ENCODE peak calls at places on chromosomes 2 and 18, in six cellular contexts. C is A549, E is colonic mucosa, M is bronchial epithelial cell, H is K562, X is lower leg skin. S is an unnamed sample.

GRCh38 chr2:98293003-98293402 is 53.3 kb upstream of the CNGA3 start:
- DNase-seq in H (no peak), M (no peak), C (no peak), E (no peak), X (no peak), S (no peak)

GRCh38 chr2:72780483-72780882 is 45.4 kb downstream of the EXOC6B start:
- DNase-seq in X (no peak), E (no peak), H (no peak), M (peak), C (peak), S (no peak)

GRCh38 chr2:139872032-139872431 is 1091.8 kb upstream of the NXPH2 start:
- DNase-seq in X (no peak), E (no peak), H (no peak), C (no peak), M (no peak), S (no peak)

GRCh38 chr18:22551536-22552151 is 133.9 kb upstream of the CTAGE1 start:
- DNase-seq in M (peak), C (peak), H (no peak), X (no peak), E (no peak), S (no peak)

GRCh38 chr2:12555012-12555645 is 161.6 kb upstream of the TRIB2 start:
- DNase-seq in H (peak), M (peak), E (no peak), X (no peak), C (no peak), S (no peak)

GRCh38 chr2:223459328-223459939 is 142.7 kb downstream of the SCG2 start:
- DNase-seq in M (peak), C (peak), E (no peak), X (no peak), H (peak), S (no peak)

GRCh38 chr2:62999905-63000304 is 50.7 kb upstream of the OTX1 start:
- DNase-seq in C (peak), E (no peak), H (no peak), X (no peak), M (peak), S (no peak)

GRCh38 chr2:197498627-197498936 is 1.1 kb downstream of the HSPD1 start:
- DNase-seq in C (no peak), X (no peak), M (no peak), H (no peak), E (no peak), S (no peak)

DNA sequence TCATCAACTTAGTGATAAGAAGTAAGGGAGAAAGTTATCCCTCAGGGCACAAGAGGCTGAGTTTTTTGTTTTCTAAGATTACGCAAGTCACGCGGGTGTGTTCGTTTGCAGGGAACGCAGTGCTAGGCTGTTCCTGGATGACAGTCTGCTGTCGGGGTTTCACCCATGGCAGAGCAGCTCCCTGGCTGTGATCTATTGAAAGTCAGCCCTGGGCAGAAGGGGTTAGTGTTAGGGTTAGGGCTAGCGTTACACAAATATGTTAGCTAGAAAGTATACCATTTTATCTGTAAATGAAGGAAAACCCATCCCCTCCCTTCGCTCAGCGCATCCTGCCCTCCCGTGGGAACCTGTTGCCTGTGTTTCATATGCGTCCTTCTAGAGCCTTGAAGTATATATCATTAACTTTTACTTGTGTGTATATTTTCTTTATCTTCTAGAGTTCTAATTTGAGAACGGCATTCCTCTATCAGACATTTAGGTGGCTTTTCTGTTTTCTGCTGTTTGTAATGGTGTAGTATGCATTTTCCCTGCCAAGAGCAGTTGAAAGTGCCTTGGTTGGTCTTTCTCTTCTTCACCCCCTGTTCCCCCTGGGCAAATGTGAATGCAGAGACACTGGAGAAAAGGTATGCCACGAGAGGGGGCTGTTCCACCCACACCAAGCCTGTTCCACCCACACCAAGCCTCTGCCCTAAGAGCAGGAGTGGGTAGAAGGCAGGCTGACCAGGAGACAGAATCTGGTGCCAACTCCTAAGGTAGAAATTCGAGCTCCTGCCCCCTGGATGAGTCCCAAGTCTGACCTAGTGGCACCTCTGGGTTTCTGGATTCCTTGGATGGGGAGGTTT is 47.0 kb downstream of the ARMC9 start:
- DNase-seq in H (no peak), C (peak), X (peak), E (peak), M (peak), S (no peak)
- TF ChIP-seq CTCF in H (peak), C (no peak), X (no peak), E (no peak), M (peak), S (no peak)

GRCh38 chr2:126886201-126886905 is 12.3 kb upstream of the TEX51 start:
- DNase-seq in M (no peak), E (peak), X (no peak), C (peak), H (peak), S (peak)
- TF ChIP-seq CTCF in M (no peak), E (peak), X (no peak), C (peak), H (peak), S (peak)

GRCh38 chr2:73907840-73908452 is 15.1 kb downstream of the ACTG2 start:
- DNase-seq in M (peak), X (no peak), E (peak), H (no peak), C (peak), S (no peak)
- TF ChIP-seq CTCF in M (peak), X (no peak), E (no peak), H (peak), C (no peak), S (no peak)

GRCh38 chr2:230942920-230943896 is 18.2 kb upstream of the GPR55 start:
- DNase-seq in C (no peak), M (no peak), X (peak), E (no peak), H (peak), S (no peak)

GRCh38 chr2:230940476-230940815 is 15.4 kb upstream of the GPR55 start:
- DNase-seq in H (no peak), X (no peak), M (no peak), E (no peak), C (no peak), S (no peak)

GRCh38 chr2:230941202-230942180 is 16.4 kb upstream of the GPR55 start:
- DNase-seq in E (peak), X (peak), C (no peak), M (no peak), H (no peak), S (no peak)

GRCh38 chr2:230944123-230944653 is 19.1 kb upstream of the GPR55 start:
- DNase-seq in X (no peak), H (no peak), C (no peak), M (no peak), E (no peak), S (no peak)

DNA sequence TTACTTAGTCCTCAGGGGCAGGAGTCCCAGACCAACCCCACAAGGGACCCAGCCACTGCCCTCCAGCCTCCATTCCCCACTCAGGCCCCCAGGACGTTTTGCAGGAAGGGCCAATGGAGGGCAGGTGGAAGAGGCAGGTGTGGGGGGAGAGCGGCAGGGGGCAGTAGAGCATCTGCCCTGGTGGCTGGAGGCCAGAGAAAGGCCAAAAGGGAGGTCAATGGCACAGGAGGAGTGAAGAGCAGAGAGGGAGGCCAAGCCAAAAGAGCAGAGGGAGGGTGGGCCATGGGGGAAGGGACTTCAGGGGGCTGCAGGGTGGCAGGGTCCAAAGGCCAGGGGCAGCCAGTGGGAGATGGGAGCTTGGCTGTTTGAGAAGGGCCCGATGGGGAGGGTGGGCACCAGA is 17.3 kb upstream of the GPR55 start:
- DNase-seq in X (no peak), H (peak), M (no peak), E (no peak), C (no peak), S (no peak)
- TF ChIP-seq CTCF in X (no peak), H (peak), M (no peak), E (no peak), C (no peak), S (no peak)

GRCh38 chr2:6103949-6104348 is 411.8 kb downstream of the SOX11 start:
- DNase-seq in H (no peak), E (peak), C (no peak), M (no peak), X (no peak), S (no peak)
- TF ChIP-seq CTCF in H (no peak), E (no peak), C (no peak), M (no peak), X (no peak), S (no peak)

DNA sequence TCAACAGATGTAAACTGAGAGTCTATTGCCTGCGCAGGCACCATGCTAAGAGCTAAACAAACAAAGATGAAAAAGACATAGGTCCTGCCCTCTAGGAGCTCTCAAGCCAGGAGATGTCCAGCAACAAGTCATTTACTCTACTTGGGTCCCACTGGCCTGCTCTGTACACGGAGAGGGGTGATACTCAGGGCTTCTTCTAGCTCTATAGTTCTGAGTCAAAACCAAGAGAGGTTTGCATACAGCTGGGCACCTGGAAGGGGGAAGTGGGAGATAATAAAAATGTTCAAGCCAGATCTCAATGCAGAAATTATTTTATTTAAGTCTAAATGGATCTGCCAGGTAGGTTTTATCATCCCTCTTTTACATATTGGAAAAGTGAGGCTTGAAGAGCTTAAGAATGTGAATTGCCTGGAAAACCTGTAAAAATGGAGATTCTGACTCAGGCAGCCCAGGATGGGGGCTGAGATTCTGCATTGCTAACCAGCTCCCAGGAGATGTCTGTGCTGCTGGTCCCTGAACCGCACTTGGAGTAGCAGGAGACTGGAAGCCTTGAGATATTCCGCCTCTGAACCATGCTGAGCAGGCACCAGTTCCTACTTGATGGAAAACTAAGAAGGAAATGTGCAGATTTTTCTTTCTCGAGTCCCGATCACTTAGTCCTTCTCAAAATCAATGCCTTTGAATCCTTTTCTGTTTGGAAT is 201.1 kb downstream of the PRKCE start:
- DNase-seq in X (no peak), M (no peak), E (no peak), C (no peak), H (no peak), S (no peak)
- TF ChIP-seq CTCF in X (no peak), M (no peak), E (no peak), C (no peak), H (no peak), S (no peak)

DNA sequence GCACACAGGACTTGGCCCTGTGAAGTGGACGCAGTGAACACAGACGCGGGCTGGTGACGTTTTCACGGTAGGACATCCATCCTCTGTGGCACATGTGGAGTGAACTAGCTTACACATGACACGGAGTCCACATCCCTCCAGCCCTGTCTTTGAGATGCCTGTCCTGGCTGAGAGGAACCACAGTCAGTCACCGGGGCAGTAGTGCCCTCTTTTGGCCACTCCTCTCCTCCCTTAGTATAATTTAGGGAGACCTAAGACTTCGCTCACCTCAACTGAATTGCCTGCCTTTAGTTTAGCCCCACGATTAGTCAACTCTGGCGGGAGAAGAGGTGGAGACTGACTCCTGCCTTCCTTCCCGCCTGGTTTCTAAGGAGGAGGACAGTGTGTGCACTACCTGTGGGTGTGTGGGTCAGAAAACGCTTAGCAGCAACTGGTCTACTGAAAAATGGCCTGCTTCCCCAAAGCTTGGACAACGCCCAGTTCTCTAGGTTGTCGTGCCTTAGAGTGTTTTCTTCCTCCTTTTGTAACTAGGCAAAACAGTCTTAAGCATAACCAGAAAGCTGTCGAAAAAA is 70.6 kb downstream of the MBP start:
- DNase-seq in E (no peak), H (no peak), X (no peak), M (no peak), C (no peak), S (no peak)
- TF ChIP-seq CTCF in E (no peak), H (peak), X (no peak), M (peak), C (no peak), S (no peak)

S was measured in endothelial cell.